ENCODE peak calls at places on chromosomes 5 and 9, in nine cellular contexts. E is GM12865, C is nephron progenitor cell, O is kidney, H is AG10803, R is ovary, D is heart left ventricle, B is AG09319, M is transverse colon. V is an unnamed sample.

GRCh38 chr9:120783611-120784047 is 9.6 kb downstream of the FBXW2 start:
- DNase-seq in E (no peak), C (no peak), O (no peak), H (peak), R (no peak), D (no peak), B (no peak), M (no peak), V (no peak)

GRCh38 chr9:96344458-96345180 is 38.9 kb downstream of the SLC35D2 start:
- DNase-seq in E (no peak), C (no peak), O (no peak), H (peak), R (peak), D (peak), B (peak), M (peak), V (no peak)

GRCh38 chr5:142446131-142446959 is 121.5 kb upstream of the SPRY4 start:
- DNase-seq in E (no peak), C (no peak), O (no peak), H (peak), R (peak), D (no peak), B (no peak), M (no peak), V (no peak)

GRCh38 chr5:150303660-150304411 is 1.1 kb upstream of the ARSI start:
- DNase-seq in E (no peak), C (no peak), O (no peak), H (no peak), R (no peak), D (no peak), B (no peak), M (no peak), V (no peak)

GRCh38 chr9:108885643-108886348 is 23.7 kb downstream of the ACTL7A start:
- DNase-seq in E (peak), C (no peak), O (no peak), H (peak), R (peak), D (no peak), B (peak), M (peak), V (no peak)

GRCh38 chr5:179698935-179699639 is at the start of gene CANX:
- DNase-seq in E (no peak), C (no peak), O (no peak), H (no peak), R (no peak), D (no peak), B (no peak), M (no peak), V (no peak)

GRCh38 chr5:80237243-80237642 is 18.6 kb downstream of the SERINC5 start:
- DNase-seq in E (no peak), C (no peak), O (no peak), H (no peak), R (no peak), D (no peak), B (no peak), M (no peak), V (no peak)

GRCh38 chr5:2683720-2684119 is 67.8 kb downstream of the IRX2 start:
- DNase-seq in E (no peak), C (no peak), O (no peak), H (no peak), R (no peak), D (no peak), B (no peak), M (no peak), V (no peak)

GRCh38 chr5:54063817-54064216 is 246.6 kb downstream of the ARL15 start:
- DNase-seq in E (no peak), C (no peak), O (no peak), H (peak), R (no peak), D (no peak), B (peak), M (no peak), V (no peak)

GRCh38 chr5:170166101-170166500 is 60.4 kb downstream of the FOXI1 start:
- DNase-seq in E (no peak), C (no peak), O (no peak), H (no peak), R (no peak), D (no peak), B (no peak), M (no peak), V (no peak)

GRCh38 chr5:135623186-135623715 is 44.5 kb upstream of the CXCL14 start:
- DNase-seq in E (no peak), C (no peak), O (no peak), H (no peak), R (no peak), D (no peak), B (no peak), M (no peak), V (no peak)

GRCh38 chr9:111903996-111904395 is 7.4 kb downstream of the UGCG start:
- DNase-seq in E (no peak), C (no peak), O (no peak), H (no peak), R (no peak), D (no peak), B (no peak), M (no peak), V (no peak)

GRCh38 chr9:134625361-134626140 is 16.1 kb upstream of the COL5A1 start:
- DNase-seq in E (no peak), C (no peak), O (no peak), H (peak), R (peak), D (no peak), B (no peak), M (no peak), V (no peak)

GRCh38 chr9:137174722-137175293 is 3.0 kb upstream of the TMEM210 start:
- DNase-seq in E (peak), C (no peak), O (no peak), H (no peak), R (no peak), D (no peak), B (no peak), M (no peak), V (no peak)

GRCh38 chr9:126521089-126521488 is 92.6 kb upstream of the LMX1B start:
- DNase-seq in E (no peak), C (no peak), O (peak), H (no peak), R (no peak), D (no peak), B (no peak), M (no peak), V (no peak)

GRCh38 chr9:96512240-96512639 is 62.3 kb downstream of the HABP4 start:
- DNase-seq in E (no peak), C (no peak), O (no peak), H (no peak), R (no peak), D (no peak), B (no peak), M (no peak), V (no peak)

GRCh38 chr9:128762664-128763449 is 8.9 kb downstream of the ZER1 start:
- DNase-seq in E (no peak), C (no peak), O (no peak), H (no peak), R (no peak), D (no peak), B (no peak), M (no peak), V (no peak)

GRCh38 chr5:78649220-78649700 is 688 bp upstream of the LHFPL2 start:
- DNase-seq in E (no peak), C (peak), O (no peak), H (no peak), R (peak), D (no peak), B (no peak), M (no peak), V (no peak)

GRCh38 chr5:27706832-27707231 is 668.4 kb upstream of the CDH9 start:
- DNase-seq in E (no peak), C (no peak), O (no peak), H (no peak), R (no peak), D (no peak), B (no peak), M (no peak), V (no peak)

GRCh38 chr9:121637441-121638222 is 13.8 kb upstream of the DAB2IP start:
- DNase-seq in E (no peak), C (no peak), O (no peak), H (peak), R (no peak), D (no peak), B (no peak), M (no peak), V (no peak)

GRCh38 chr9:121650220-121651013 is 1.0 kb upstream of the DAB2IP start:
- DNase-seq in E (no peak), C (peak), O (peak), H (no peak), R (peak), D (peak), B (no peak), M (peak), V (no peak)

GRCh38 chr5:52997424-52997823 is 8.3 kb downstream of the ITGA2 start:
- DNase-seq in E (no peak), C (no peak), O (no peak), H (no peak), R (no peak), D (no peak), B (no peak), M (no peak), V (no peak)

GRCh38 chr9:128753627-128754026 is 18.1 kb downstream of the ZER1 start:
- DNase-seq in E (no peak), C (no peak), O (no peak), H (no peak), R (no peak), D (no peak), B (no peak), M (no peak), V (no peak)

GRCh38 chr5:74272019-74272775 is 368.3 kb downstream of the ENC1 start:
- DNase-seq in E (no peak), C (no peak), O (no peak), H (peak), R (no peak), D (no peak), B (no peak), M (no peak), V (no peak)

GRCh38 chr5:10631597-10631996 is 67.7 kb downstream of the ANKRD33B start:
- DNase-seq in E (peak), C (no peak), O (peak), H (no peak), R (no peak), D (no peak), B (no peak), M (no peak), V (no peak)

GRCh38 chr5:132258102-132259060 is 885 bp downstream of the PDLIM4 start:
- DNase-seq in E (no peak), C (no peak), O (no peak), H (peak), R (peak), D (peak), B (no peak), M (peak), V (peak)

GRCh38 chr9:14829204-14829603 is 81.0 kb downstream of the FREM1 start:
- DNase-seq in E (no peak), C (no peak), O (no peak), H (no peak), R (no peak), D (no peak), B (no peak), M (no peak), V (no peak)

GRCh38 chr9:14830057-14830456 is 80.2 kb downstream of the FREM1 start:
- DNase-seq in E (no peak), C (no peak), O (no peak), H (no peak), R (no peak), D (no peak), B (no peak), M (no peak), V (no peak)

GRCh38 chr9:14827805-14828204 is 82.4 kb downstream of the FREM1 start:
- DNase-seq in E (no peak), C (no peak), O (no peak), H (no peak), R (no peak), D (no peak), B (no peak), M (no peak), V (no peak)

GRCh38 chr9:14836885-14837284 is 73.3 kb downstream of the FREM1 start:
- DNase-seq in E (no peak), C (no peak), O (no peak), H (no peak), R (no peak), D (no peak), B (no peak), M (no peak), V (no peak)

DNA sequence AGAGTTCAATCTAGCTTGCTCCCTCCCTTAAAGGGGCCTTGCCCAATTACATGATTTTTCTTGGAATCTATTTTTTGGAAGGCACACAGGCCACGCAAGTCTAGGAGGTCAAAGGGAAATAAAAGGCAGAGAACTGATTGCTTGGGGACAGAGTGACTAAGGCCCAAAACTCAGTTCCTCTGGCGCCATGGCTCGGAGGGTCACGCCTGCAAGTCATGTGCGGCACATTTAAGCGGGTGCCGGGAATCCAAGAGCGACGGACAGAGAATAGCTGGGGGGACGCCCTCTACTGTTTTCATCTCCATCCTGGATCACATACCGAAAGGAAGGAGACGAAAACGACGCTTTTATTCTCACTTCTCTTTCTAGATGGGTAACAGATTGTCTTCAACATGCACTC is 78.6 kb downstream of the FREM1 start:
- DNase-seq in E (no peak), C (no peak), O (peak), H (no peak), R (no peak), D (no peak), B (no peak), M (no peak), V (no peak)
- TF ChIP-seq CTCF in E (no peak), C (no peak), O (no peak), H (no peak), R (no peak), D (no peak), B (no peak), M (no peak), V (no peak)

DNA sequence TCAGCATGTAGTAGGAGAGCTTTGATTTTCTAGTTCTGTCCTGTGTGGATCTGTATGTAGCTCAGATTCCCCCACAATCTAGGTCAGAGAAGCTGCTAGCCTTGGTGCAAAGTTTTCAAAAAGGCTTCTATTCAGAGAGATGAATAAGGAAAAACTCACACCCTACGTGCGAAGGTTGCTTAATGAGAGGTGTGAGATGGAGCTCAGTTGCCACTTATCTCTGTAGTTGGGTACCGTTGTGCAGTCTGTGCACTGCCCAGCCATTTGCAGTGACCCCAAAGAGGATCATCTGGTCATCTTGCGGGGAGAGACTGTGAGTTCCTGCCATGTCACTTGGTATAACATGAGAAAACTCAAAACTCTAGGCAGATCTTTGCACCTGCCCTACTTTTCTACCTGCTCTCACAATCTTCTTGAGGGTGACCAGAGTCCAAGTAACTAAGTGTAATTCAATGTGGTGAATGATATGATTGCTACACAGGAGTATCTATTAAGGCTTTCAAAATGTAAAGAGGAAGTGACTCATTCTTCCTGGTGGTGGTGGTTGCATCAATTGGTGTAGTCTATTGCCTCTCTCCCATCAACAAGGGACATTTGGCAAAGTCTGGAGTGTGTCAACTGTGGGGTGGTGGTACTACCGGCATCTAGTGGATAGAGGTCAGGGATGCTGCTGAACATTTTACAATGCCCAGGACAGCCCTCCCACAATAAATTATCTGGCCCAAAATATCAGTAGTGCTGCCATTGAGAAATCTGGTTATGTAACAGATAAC is 65.2 kb downstream of the TMC1 start:
- DNase-seq in E (peak), C (no peak), O (no peak), H (peak), R (peak), D (no peak), B (peak), M (peak), V (no peak)
- TF ChIP-seq CTCF in E (no peak), C (no peak), O (no peak), H (peak), R (no peak), D (no peak), B (peak), M (no peak), V (no peak)

DNA sequence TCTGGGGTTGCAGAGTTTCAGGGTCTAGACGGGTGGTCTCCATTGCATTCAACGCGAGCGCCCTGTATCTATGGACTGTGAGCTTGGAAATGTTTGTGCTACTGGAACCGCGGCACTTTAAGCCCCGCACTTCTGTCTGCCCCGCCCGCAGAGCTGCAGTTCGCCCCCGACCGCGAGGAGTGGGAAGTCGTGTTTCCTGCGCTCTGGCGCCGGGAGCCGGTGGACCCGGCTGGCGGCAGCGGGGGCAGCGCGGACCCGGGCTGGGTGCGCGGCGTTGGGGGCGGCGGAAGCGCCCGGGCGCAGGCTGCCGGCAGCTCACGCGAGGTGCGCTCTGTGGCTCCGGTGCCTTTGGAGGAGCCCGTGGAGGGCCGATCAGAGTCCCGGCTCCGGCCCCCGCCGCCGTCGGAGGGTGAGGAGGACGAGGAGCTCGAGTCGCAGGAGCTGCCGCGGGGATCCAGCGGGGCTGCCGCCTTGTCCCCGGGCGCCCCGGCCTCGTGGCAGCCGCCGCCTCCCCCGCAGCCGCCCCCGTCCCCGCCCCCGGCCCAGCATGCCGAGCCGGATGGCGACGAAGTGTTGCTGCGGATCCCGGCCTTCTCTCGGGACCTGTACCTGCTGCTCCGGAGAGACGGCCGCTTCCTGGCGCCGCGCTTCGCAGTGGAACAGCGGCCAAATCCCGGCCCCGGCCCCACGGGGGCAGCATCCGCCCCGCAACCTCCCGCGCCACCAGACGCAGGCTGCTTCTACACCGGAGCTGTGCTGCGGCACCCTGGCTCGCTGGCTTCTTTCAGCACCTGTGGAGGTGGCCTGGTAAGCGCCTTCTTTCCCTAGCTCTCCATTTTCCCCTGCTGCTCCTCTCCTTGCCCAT is 1.1 kb downstream of the ADAMTS19 start:
- DNase-seq in E (peak), C (peak), O (peak), H (no peak), R (peak), D (peak), B (no peak), M (peak), V (no peak)
- TF ChIP-seq CTCF in E (peak), C (peak), O (no peak), H (no peak), R (no peak), D (peak), B (peak), M (peak), V (no peak)

GRCh38 chr9:69871143-69871834 is 50.7 kb downstream of the CFAP95 start:
- DNase-seq in E (no peak), C (no peak), O (no peak), H (peak), R (no peak), D (no peak), B (no peak), M (no peak), V (no peak)

GRCh38 chr9:69865986-69866385 is 45.4 kb downstream of the CFAP95 start:
- DNase-seq in E (no peak), C (no peak), O (no peak), H (no peak), R (no peak), D (no peak), B (no peak), M (no peak), V (no peak)

DNA sequence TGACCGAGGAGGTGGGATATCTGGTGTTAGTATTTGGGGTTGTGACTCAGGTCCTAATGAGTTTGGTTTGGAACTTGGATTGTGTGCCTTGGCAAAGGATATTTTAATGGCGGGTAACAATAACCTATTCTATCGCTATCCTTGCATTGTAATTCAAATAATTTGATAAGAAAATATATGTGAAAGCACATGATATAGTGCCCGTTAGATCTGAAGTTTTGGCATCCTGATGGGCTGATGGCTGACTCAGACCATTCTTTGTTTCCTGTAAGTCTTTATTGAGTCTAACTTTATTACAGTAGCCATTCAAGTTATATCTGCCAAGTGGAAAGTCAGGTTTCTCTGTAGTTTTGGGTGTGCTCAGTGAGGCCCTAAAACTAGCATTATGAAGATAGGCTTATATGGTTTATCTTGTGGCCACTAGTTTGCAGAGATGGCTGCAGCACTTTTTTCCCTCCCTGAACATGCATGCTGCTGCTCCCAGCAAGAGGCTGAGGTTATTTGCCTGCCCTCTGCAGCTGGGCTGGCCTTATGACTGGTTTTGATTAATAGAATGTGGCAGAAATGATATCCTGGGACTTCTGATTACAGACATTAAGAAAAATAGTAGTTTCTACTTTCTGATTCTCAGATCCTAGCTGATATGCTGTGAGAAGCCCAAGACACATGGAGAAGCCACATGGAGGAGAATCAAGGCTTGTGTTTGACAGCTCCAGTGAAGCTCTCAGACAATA is 46.6 kb downstream of the CFAP95 start:
- DNase-seq in E (no peak), C (no peak), O (no peak), H (no peak), R (no peak), D (no peak), B (no peak), M (no peak), V (no peak)
- TF ChIP-seq CTCF in E (no peak), C (no peak), O (no peak), H (no peak), R (no peak), D (no peak), B (no peak), M (no peak), V (no peak)

DNA sequence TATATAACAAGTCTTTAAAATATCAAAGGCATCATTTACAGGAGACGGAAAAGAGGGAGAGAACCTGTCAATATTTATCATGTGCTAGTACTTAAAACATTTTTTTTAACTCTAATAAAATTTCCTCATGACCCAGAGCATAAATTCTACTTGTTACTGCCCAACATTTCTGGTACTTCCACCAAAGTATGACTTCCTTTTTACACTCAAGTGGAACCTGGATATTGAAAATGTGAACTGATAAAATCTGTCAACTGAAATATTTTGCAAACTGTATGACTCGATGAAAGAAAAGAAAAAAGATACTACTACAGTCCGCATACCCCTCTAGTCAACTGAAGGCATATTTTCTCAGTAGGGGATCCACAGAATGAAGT is 37.1 kb downstream of the FAM13B start:
- DNase-seq in E (no peak), C (no peak), O (no peak), H (no peak), R (no peak), D (no peak), B (no peak), M (no peak), V (no peak)
- TF ChIP-seq CTCF in E (no peak), C (no peak), O (no peak), H (no peak), R (no peak), D (no peak), B (no peak), M (no peak), V (no peak)